ENCODE peak calls at places on chromosomes 5 and 9, in four cellular contexts. S is ACHN; R is activated CD4-positive, alpha-beta T cell treated with anti-CD3 and anti-CD28 coated beads for 4 hours; D is T follicular helper cell. T is an unnamed sample.

GRCh38 chr5:133792025-133792424 is 176.4 kb downstream of the C5orf15 start:
- DNase-seq in R (no peak), S (no peak), D (no peak), T (no peak)

GRCh38 chr5:145847499-145848497 is 12.7 kb upstream of the PRELID2 start:
- DNase-seq in S (peak; percentile 31), D (no peak), R (no peak), T (no peak)

GRCh38 chr5:147912015-147912414 is 5.7 kb upstream of the C5orf46 start:
- DNase-seq in S (no peak), D (no peak), R (no peak), T (no peak)

GRCh38 chr9:214488-215448 is at the start of gene DOCK8:
- DNase-seq in R (peak; percentile 56), D (peak; percentile 6), S (peak; percentile 51), T (peak; percentile 25)

GRCh38 chr9:126701820-126702500 is 88.2 kb downstream of the LMX1B start:
- DNase-seq in D (no peak), R (no peak), S (no peak), T (no peak)

GRCh38 chr5:150180241-150181027 is 9.4 kb upstream of the SLC6A7 start:
- DNase-seq in D (no peak), R (no peak), S (no peak), T (no peak)

GRCh38 chr5:140840978-140841962 is at the start of gene PCDHA8:
- DNase-seq in D (no peak), R (no peak), S (no peak), T (no peak)

GRCh38 chr5:132270706-132271105 is 13.2 kb downstream of the PDLIM4 start:
- DNase-seq in R (no peak), D (no peak), S (no peak), T (no peak)

GRCh38 chr9:122219856-122220672 is 8.7 kb downstream of the LHX6 start:
- DNase-seq in D (no peak), R (no peak), S (peak; percentile 24), T (no peak)

GRCh38 chr5:94908889-94909480 is 290.5 kb downstream of the SLF1 start:
- DNase-seq in R (no peak), S (peak; percentile 56), D (no peak), T (no peak)